ENCODE peak calls at places on chromosomes 12 and 14, in nine cellular contexts. F is NCI-H526 treated with DMSO at 0.1 percent for 48 hours; S is fibroblast of lung; I is lung; W is CD4-positive, alpha-beta T cell; A is posterior cingulate gyrus; D is GM03348; E is NCI-H748 treated with DMSO at 0.1 percent for 48 hours; Y is HFFc6. G is an unnamed sample.

GRCh38 chr12:93803408-93803807 is 126.2 kb downstream of the CRADD start:
- DNase-seq in F (no peak), S (peak; percentile 88), I (no peak), W (no peak), A (no peak), D (peak; percentile 65), E (no peak), Y (peak; percentile 72), G (no peak)

GRCh38 chr12:6202846-6203245 is 2.6 kb downstream of the CD9 start:
- DNase-seq in F (no peak), S (no peak), I (no peak), W (no peak), A (no peak), D (no peak), E (no peak), Y (no peak), G (no peak)

GRCh38 chr12:50032516-50033316 is 7.4 kb upstream of the RACGAP1 start:
- DNase-seq in F (no peak), S (no peak), I (no peak), W (no peak), A (no peak), D (peak; percentile 28), E (no peak), Y (no peak), G (no peak)

GRCh38 chr12:47651368-47652254 is 54.2 kb downstream of the RPAP3 start:
- DNase-seq in F (peak; percentile 47), S (peak; percentile 56), I (peak; percentile 61), W (peak; percentile 22), A (peak; percentile 46), D (peak; percentile 78), E (peak; percentile 62), Y (peak; percentile 49), G (no peak)

GRCh38 chr12:71141270-71141948 is 16.4 kb downstream of the TSPAN8 start:
- DNase-seq in F (no peak), S (no peak), I (no peak), W (no peak), A (no peak), D (no peak), E (no peak), Y (no peak), G (no peak)

GRCh38 chr14:100731846-100732765 is 5.4 kb downstream of the DLK1 start:
- DNase-seq in F (no peak), S (no peak), I (no peak), W (no peak), A (no peak), D (no peak), E (no peak), Y (no peak), G (no peak)

GRCh38 chr14:92415969-92416368 is 93.0 kb downstream of the SLC24A4 start:
- DNase-seq in F (no peak), S (no peak), I (no peak), W (no peak), A (no peak), D (no peak), E (no peak), Y (no peak), G (no peak)

GRCh38 chr12:40819427-40820108 is 127.3 kb downstream of the CNTN1 start:
- DNase-seq in F (no peak), S (no peak), I (no peak), W (no peak), A (no peak), D (no peak), E (no peak), Y (no peak), G (no peak)

GRCh38 chr12:6059860-6060565 is 64.5 kb downstream of the VWF start:
- DNase-seq in F (no peak), S (no peak), I (no peak), W (no peak), A (no peak), D (no peak), E (no peak), Y (no peak), G (no peak)

GRCh38 chr14:90487031-90487430 is 90.2 kb downstream of the CALM1 start:
- DNase-seq in F (no peak), S (peak; percentile 31), I (no peak), W (no peak), A (peak; percentile 66), D (no peak), E (peak; percentile 86), Y (no peak), G (no peak)

GRCh38 chr12:93379432-93380308 is 1.9 kb downstream of the NUDT4 start:
- DNase-seq in F (peak; percentile 63), S (peak; percentile 22), I (no peak), W (no peak), A (no peak), D (no peak), E (peak; percentile 34), Y (no peak), G (no peak)

GRCh38 chr12:112559784-112560183 is 141.0 kb downstream of the PTPN11 start:
- DNase-seq in F (no peak), S (no peak), I (no peak), W (no peak), A (no peak), D (no peak), E (no peak), Y (peak; percentile 13), G (no peak)

GRCh38 chr14:101843665-101844064 is 82.2 kb downstream of the PPP2R5C start:
- DNase-seq in F (no peak), S (no peak), I (no peak), W (peak; percentile 40), A (no peak), D (no peak), E (no peak), Y (no peak), G (no peak)

GRCh38 chr12:109385339-109386078 is 37.8 kb downstream of the MYO1H start:
- DNase-seq in F (peak; percentile 39), S (peak; percentile 40), I (no peak), W (no peak), A (no peak), D (peak; percentile 68), E (peak; percentile 71), Y (peak; percentile 59), G (peak; percentile 37)

G was measured in HS-5.